ENCODE peak calls at places on chromosome 1, in four cellular contexts. K, L, O and M are unnamed samples.

GRCh38 chr1:156944268-156944667 is 23.8 kb downstream of the LRRC71 start:
- DNase-seq in K (no peak), L (no peak), O (no peak), M (no peak)

GRCh38 chr1:65762081-65762862 is 30.4 kb upstream of the PDE4B start:
- DNase-seq in K (no peak), O (peak), L (peak), M (no peak)

GRCh38 chr1:172642970-172643369 is 15.9 kb upstream of the FASLG start:
- DNase-seq in L (no peak), O (no peak), K (peak), M (no peak)

GRCh38 chr1:61955261-61955660 is 213.0 kb downstream of the PATJ start:
- DNase-seq in O (no peak), K (no peak), L (no peak), M (no peak)

GRCh38 chr1:48493970-48494769 is 22.2 kb upstream of the SPATA6 start:
- DNase-seq in K (peak), O (no peak), L (peak), M (peak)

GRCh38 chr1:155218854-155219591 is 10.5 kb downstream of the MTX1 start:
- DNase-seq in O (peak), K (peak), L (peak), M (peak)

GRCh38 chr1:235052067-235053008 is 76.3 kb downstream of the TOMM20 start:
- DNase-seq in O (no peak), K (no peak), L (no peak), M (no peak)

GRCh38 chr1:60540176-60540575 is 466.6 kb upstream of the C1orf87 start:
- DNase-seq in L (no peak), O (no peak), K (no peak), M (no peak)

GRCh38 chr1:155984341-155984740 is 6.0 kb upstream of the ARHGEF2 start:
- DNase-seq in O (no peak), K (no peak), L (peak), M (no peak)

GRCh38 chr1:217661407-217661806 is 30.3 kb downstream of the SPATA17 start:
- DNase-seq in O (no peak), K (no peak), L (no peak), M (no peak)

GRCh38 chr1:20095564-20096434 is 23.5 kb downstream of the PLA2G2D start:
- DNase-seq in O (no peak), L (no peak), K (no peak), M (no peak)

GRCh38 chr1:20093940-20094391 is 24.0 kb downstream of the PLA2G5 start:
- DNase-seq in L (no peak), O (no peak), K (no peak), M (no peak)

GRCh38 chr1:20090119-20090518 is 20.1 kb downstream of the PLA2G5 start:
- DNase-seq in O (no peak), K (no peak), L (no peak), M (no peak)

GRCh38 chr1:20090641-20091040 is 20.6 kb downstream of the PLA2G5 start:
- DNase-seq in K (no peak), L (no peak), O (no peak), M (no peak)

DNA sequence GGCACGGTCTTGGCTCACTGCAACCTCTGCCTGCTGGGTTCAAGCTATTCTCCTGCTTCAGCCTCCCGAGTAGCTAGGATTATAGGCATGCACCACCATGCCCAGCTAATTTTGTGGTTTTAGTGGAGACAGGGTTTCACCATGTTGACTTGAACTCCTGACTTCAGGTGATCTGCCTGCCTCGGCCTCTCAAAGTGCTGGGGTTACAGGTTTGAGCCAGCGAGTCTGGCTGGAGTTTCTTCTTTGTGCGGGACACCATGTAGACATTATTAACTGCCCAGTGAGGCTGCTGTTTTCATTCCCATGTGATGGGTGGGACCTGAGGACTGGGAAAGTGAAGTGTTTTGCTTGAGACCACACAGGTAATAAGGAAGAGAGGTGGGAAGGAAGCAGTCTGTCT is 23.3 kb downstream of the PLA2G5 start:
- DNase-seq in L (no peak), K (no peak), O (no peak), M (no peak)
- H3K9ac ChIP-seq in L (no peak), K (no peak), O (no peak), M (no peak)

DNA sequence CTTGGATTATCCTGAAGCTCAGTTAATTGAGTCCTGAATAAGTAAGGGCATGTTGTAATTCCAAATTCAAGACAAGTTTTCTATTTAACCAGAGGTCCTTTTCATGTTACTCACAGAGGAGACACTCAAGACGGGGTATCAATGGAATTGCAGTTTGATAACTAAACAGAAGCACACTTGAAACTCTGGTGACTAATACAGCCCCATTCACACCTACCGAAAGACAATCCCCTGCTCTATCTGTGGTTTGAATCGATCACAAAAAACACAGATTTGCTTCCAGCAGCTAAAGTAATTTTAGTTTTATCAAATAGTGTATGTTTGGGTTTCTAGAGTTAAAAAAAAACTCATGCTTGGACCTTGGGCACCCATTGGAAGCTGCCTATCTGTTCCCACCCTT is 60.4 kb downstream of the TEX35 start:
- DNase-seq in O (no peak), K (no peak), L (no peak), M (no peak)
- H3K9ac ChIP-seq in O (no peak), K (no peak), L (no peak), M (no peak)

GRCh38 chr1:161421456-161421855 is 53.8 kb upstream of the CFAP126 start:
- DNase-seq in L (no peak), K (no peak), O (no peak), M (no peak)

GRCh38 chr1:161420763-161421455 is 53.2 kb upstream of the CFAP126 start:
- DNase-seq in K (no peak), L (peak), O (no peak), M (no peak)
- H3K9ac ChIP-seq in K (no peak), L (no peak), O (no peak), M (no peak)

GRCh38 chr1:37484325-37485051 is 10.1 kb downstream of the ZC3H12A start:
- DNase-seq in L (no peak), O (no peak), K (no peak), M (no peak)

GRCh38 chr1:37487619-37487984 is 13.2 kb downstream of the ZC3H12A start:
- DNase-seq in L (no peak), K (no peak), O (no peak), M (no peak)

GRCh38 chr1:37486680-37487618 is 12.6 kb downstream of the ZC3H12A start:
- DNase-seq in L (peak), O (peak), K (peak), M (no peak)

GRCh38 chr1:37483785-37484184 is 9.4 kb downstream of the ZC3H12A start:
- DNase-seq in K (no peak), O (no peak), L (no peak), M (no peak)

DNA sequence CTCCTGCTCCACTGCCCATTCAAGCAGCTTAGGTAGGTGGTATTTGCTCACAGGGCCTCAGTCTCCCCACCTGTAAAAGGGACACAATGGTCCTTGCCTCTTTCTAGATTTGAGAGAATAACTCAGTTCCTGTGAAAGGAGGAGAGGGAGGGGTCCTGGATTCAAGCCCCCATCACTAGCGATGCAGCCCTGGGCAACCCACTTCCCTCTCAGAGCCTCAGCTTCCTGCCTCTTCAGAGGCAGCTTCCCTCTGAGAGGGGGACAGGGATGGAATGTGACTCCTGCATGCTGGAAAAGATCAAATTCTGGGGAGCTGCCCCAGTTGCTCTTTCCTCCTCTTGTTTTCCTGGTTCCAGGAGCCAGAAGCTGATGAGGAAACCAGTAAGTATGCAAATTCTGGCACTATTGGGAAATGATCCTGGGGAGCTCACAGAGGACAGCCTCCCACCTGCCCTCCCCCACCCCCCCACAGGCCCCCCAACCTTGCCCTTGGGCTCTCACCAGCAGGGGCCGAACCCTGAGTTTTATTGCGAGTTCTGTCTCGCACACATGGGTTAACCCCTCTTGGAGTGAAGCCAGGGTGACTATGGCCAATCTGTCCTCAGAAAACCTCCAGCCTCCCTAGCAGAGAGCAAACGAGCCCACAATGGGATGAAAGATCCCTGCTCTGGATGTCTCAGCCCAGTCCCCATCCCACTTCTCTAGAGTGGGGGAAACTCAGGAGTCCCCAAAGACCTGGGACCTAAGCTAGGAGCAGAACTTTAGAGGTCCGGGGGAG is 11.7 kb downstream of the ZC3H12A start:
- DNase-seq in O (no peak), K (no peak), L (no peak), M (no peak)
- H3K9ac ChIP-seq in O (no peak), K (no peak), L (no peak), M (no peak)

GRCh38 chr1:161738627-161739287 is 10.8 kb upstream of the DUSP12 start:
- DNase-seq in L (peak), O (peak), K (peak), M (no peak)

GRCh38 chr1:161740871-161741270 is 8.7 kb upstream of the DUSP12 start:
- DNase-seq in K (no peak), O (no peak), L (no peak), M (no peak)

GRCh38 chr1:161737625-161738024 is 12.0 kb upstream of the DUSP12 start:
- DNase-seq in K (no peak), L (no peak), O (no peak), M (no peak)

GRCh38 chr1:161743231-161743630 is 6.4 kb upstream of the DUSP12 start:
- DNase-seq in L (no peak), K (no peak), O (no peak), M (no peak)

DNA sequence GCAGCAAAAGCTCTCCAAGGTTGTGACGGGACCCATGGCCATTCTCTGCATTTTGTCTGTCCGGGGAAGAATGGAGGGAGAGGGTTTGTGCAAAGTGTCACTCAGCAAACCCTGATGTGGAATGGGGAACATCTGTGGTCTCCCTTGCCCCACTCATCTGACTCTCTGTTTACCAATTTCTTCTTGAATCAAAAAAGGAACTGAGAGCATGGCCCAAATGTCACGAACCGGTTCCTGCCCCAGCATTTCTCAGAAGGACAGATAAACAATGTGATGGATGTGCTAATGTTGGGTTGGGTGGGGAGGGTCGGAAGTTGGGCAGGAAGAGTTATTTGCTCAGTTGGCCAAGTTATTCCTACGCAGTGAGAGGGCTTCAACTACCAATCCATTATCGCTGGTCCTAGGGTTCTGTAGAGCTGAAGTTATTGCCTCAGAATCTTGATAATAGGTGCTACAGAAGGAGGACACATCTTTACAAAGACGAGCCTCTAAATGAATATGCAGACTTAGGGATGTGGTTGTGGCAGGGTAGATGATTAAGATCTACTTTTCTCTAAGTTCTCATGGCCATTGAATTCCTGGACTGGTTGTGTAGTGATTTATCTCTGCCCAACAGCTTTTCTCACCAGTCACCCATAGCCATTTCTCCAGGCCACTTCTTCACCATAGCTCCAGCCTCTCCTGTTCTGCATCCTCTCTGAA is 9.6 kb upstream of the DUSP12 start:
- DNase-seq in O (no peak), K (no peak), L (no peak), M (no peak)
- H3K9ac ChIP-seq in O (no peak), K (no peak), L (no peak), M (no peak)

GRCh38 chr1:229002037-229002436 is 266.8 kb downstream of the RHOU start:
- DNase-seq in L (no peak), K (no peak), O (no peak), M (no peak)

GRCh38 chr1:229000187-229000586 is 264.9 kb downstream of the RHOU start:
- DNase-seq in K (no peak), O (no peak), L (no peak), M (no peak)

GRCh38 chr1:229002451-229002960 is 267.2 kb downstream of the RHOU start:
- DNase-seq in L (no peak), K (no peak), O (no peak), M (no peak)

GRCh38 chr1:228999776-229000175 is 264.5 kb downstream of the RHOU start:
- DNase-seq in K (no peak), L (no peak), O (no peak), M (no peak)

DNA sequence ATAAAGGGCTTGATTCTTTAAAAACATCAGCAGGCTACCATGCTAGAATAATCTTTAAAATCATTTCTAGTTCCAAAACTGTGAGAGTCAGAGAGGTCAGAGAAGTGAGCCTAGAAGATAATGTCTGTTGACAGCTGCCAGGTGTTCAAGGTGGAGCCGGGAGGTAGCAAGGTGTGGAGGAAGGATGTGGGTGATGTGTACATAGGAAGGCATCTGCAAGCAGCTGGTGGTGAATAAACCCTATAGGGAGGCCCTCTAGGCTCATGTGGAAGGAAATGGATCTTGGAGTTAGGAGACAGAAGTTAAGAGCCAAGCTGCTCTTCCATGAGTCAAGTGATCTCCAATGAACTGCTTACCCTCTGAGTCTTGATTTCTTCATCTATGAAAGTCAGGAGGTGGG is 266.2 kb downstream of the RHOU start:
- DNase-seq in K (no peak), O (no peak), L (no peak), M (no peak)
- H3K9ac ChIP-seq in K (no peak), O (no peak), L (no peak), M (no peak)

GRCh38 chr1:201469645-201470074 is 672 bp upstream of the PHLDA3 start:
- DNase-seq in L (peak), O (no peak), K (no peak), M (no peak)

GRCh38 chr1:201466492-201466891 is 2.5 kb downstream of the PHLDA3 start:
- DNase-seq in K (no peak), O (no peak), L (no peak), M (no peak)

GRCh38 chr1:201468844-201469644 is at the start of gene PHLDA3:
- DNase-seq in K (peak), L (peak), O (peak), M (peak)

GRCh38 chr1:201470581-201470980 is 1.6 kb upstream of the PHLDA3 start:
- DNase-seq in O (no peak), K (no peak), L (no peak), M (no peak)

GRCh38 chr1:201468501-201468843 is 516 bp downstream of the PHLDA3 start:
- DNase-seq in O (peak), K (peak), L (no peak), M (no peak)
- H3K9ac ChIP-seq in O (no peak), K (peak), L (peak), M (peak)

GRCh38 chr1:40769815-40770214 is 13.8 kb upstream of the KCNQ4 start:
- DNase-seq in K (no peak), O (no peak), L (no peak), M (no peak)
- H3K9ac ChIP-seq in K (no peak), O (no peak), L (no peak), M (no peak)

GRCh38 chr1:2893473-2894120 is 92.1 kb upstream of the TTC34 start:
- DNase-seq in O (no peak), K (no peak), L (no peak), M (no peak)

GRCh38 chr1:2890221-2890850 is 88.8 kb upstream of the TTC34 start:
- DNase-seq in K (no peak), O (no peak), L (no peak), M (no peak)

GRCh38 chr1:2896824-2897223 is 95.3 kb upstream of the TTC34 start:
- DNase-seq in L (no peak), K (peak), O (no peak), M (no peak)

GRCh38 chr1:2894381-2895041 is 93.0 kb upstream of the TTC34 start:
- DNase-seq in K (no peak), L (no peak), O (peak), M (no peak)
- H3K9ac ChIP-seq in K (no peak), L (no peak), O (no peak), M (no peak)